ENCODE peak calls at places on chromosomes 12 and 14, in seven cellular contexts. F is skeletal muscle cell; A is activated naive CD8-positive, alpha-beta T cell treated with anti-CD3 and anti-CD28 coated beads for 36 hours; V is activated CD4-positive, alpha-beta T cell treated with anti-CD3 and anti-CD28 coated beads, Interleukin-2, amount 50 U/mL, for 48 hours; K is kidney tubule cell; G is stimulated activated CD4-positive, alpha-beta T cell treated with anti-CD3 and anti-CD28 coated beads, Interleukin-15, amount 100 ng/mL, for 1 hour; B is ELR. P is an unnamed sample.

GRCh38 chr12:25253371-25254068 is 2.8 kb upstream of the KRAS start:
- DNase-seq in A (no peak), B (no peak), G (no peak), V (no peak), F (no peak), K (no peak), P (no peak)

GRCh38 chr14:102988054-102988453 is 65.6 kb downstream of the AMN start:
- DNase-seq in F (no peak), G (no peak), A (no peak), B (no peak), V (no peak), K (no peak), P (no peak)

GRCh38 chr14:94040247-94040646 is 14.1 kb downstream of the OTUB2 start:
- DNase-seq in F (no peak), G (no peak), K (no peak), B (no peak), V (no peak), A (no peak), P (no peak)

GRCh38 chr12:47079365-47079893 is at the start of gene PCED1B:
- DNase-seq in G (peak; percentile 29), K (peak; percentile 82), V (peak; percentile 75), B (peak; percentile 82), F (no peak), A (peak; percentile 79), P (peak; percentile 68)

GRCh38 chr12:78120866-78121590 is 290.3 kb downstream of the NAV3 start:
- DNase-seq in F (no peak), K (no peak), V (no peak), A (no peak), B (peak; percentile 43), G (no peak), P (no peak)

GRCh38 chr12:94100254-94100653 is 48.1 kb upstream of the PLXNC1 start:
- DNase-seq in F (peak; percentile 91), G (no peak), B (peak; percentile 84), K (peak; percentile 35), A (no peak), V (peak; percentile 8), P (peak; percentile 20)

GRCh38 chr12:102454808-102455760 is 25.3 kb downstream of the IGF1 start:
- DNase-seq in F (no peak), V (no peak), G (no peak), B (no peak), K (no peak), A (no peak), P (no peak)

GRCh38 chr12:19234991-19235876 is 105.7 kb downstream of the PLEKHA5 start:
- DNase-seq in K (peak; percentile 22), F (no peak), B (peak; percentile 44), G (no peak), A (no peak), V (no peak), P (no peak)

GRCh38 chr12:106417926-106418910 is 60.7 kb downstream of the POLR3B start:
- DNase-seq in K (peak; percentile 65), A (no peak), V (no peak), G (no peak), B (peak; percentile 88), F (peak; percentile 40), P (no peak)

GRCh38 chr12:103397536-103397935 is 98.2 kb downstream of the C12orf42 start:
- DNase-seq in A (no peak), F (no peak), B (no peak), V (no peak), K (no peak), G (no peak), P (no peak)

GRCh38 chr14:67359319-67359774 is 257 bp downstream of the ATP6V1D start:
- DNase-seq in V (no peak), B (peak; percentile 86), G (no peak), F (no peak), K (peak; percentile 78), A (no peak), P (no peak)

GRCh38 chr12:117857632-117858274 is 111.0 kb downstream of the KSR2 start:
- DNase-seq in F (no peak), K (peak; percentile 53), G (peak; percentile 6), B (peak; percentile 67), A (peak; percentile 51), V (peak; percentile 64), P (peak; percentile 64)

GRCh38 chr12:122354958-122355641 is 67.4 kb downstream of the CLIP1 start:
- DNase-seq in B (no peak), K (no peak), G (no peak), F (no peak), A (no peak), V (no peak), P (no peak)

GRCh38 chr12:123075591-123076171 is 75.2 kb downstream of the PITPNM2 start:
- DNase-seq in A (peak; percentile 86), F (no peak), K (peak; percentile 37), V (peak; percentile 71), B (peak; percentile 40), G (peak; percentile 56), P (peak; percentile 78)

GRCh38 chr12:41972196-41972994 is 172.3 kb downstream of the GXYLT1 start:
- DNase-seq in B (no peak), G (no peak), A (no peak), F (no peak), V (no peak), K (no peak), P (no peak)

GRCh38 chr12:130838284-130838950 is 633 bp downstream of the STX2 start:
- DNase-seq in G (peak; percentile 6), F (no peak), K (peak; percentile 41), A (peak; percentile 37), B (peak; percentile 34), V (peak; percentile 36), P (peak; percentile 24)

GRCh38 chr12:4269279-4269991 is 4.1 kb upstream of the CCND2 start:
- DNase-seq in K (peak; percentile 32), A (peak; percentile 94), G (peak; percentile 85), F (peak; percentile 53), B (no peak), V (peak; percentile 95), P (peak; percentile 94)

GRCh38 chr14:100605230-100605629 is 18.0 kb upstream of the BEGAIN start:
- DNase-seq in V (no peak), A (no peak), F (no peak), K (no peak), B (no peak), G (no peak), P (no peak)

P was measured in activated naive CD4-positive, alpha-beta T cell treated with Interleukin-2 at 50 U/mL for 16 hours.